ENCODE peak calls at places on chromosomes 11 and 22, in eight cellular contexts. One of them, this sample, is unnamed.

GRCh38 chr11:95577716-95578460 is 211.7 kb downstream of the FAM76B start:
- DNase-seq in NCI-H460: no peak
- DNase-seq in activated effector memory CD4-positive, alpha-beta T cell treated with Interleukin-2 at 50 U/mL for 16 hours: no peak
- DNase-seq in amniotic stem cell: peak
- DNase-seq in NT2/D1: no peak
- DNase-seq in SK-N-SH: no peak
- DNase-seq in SJSA1: no peak
- DNase-seq in activated CD8-positive, alpha-beta memory T cell treated with anti-CD3 and anti-CD28 coated beads for 1 hour: no peak
- DNase-seq in this sample: no peak

GRCh38 chr11:130415719-130416536 is 12.5 kb downstream of the ADAMTS8 start:
- DNase-seq in NCI-H460: no peak
- DNase-seq in activated effector memory CD4-positive, alpha-beta T cell treated with Interleukin-2 at 50 U/mL for 16 hours: no peak
- DNase-seq in amniotic stem cell: no peak
- DNase-seq in NT2/D1: no peak
- DNase-seq in SK-N-SH: no peak
- DNase-seq in SJSA1: no peak
- DNase-seq in activated CD8-positive, alpha-beta memory T cell treated with anti-CD3 and anti-CD28 coated beads for 1 hour: no peak
- DNase-seq in this sample: no peak

GRCh38 chr22:26585104-26585790 is 4.7 kb downstream of the TPST2 start:
- DNase-seq in NCI-H460: no peak
- DNase-seq in activated effector memory CD4-positive, alpha-beta T cell treated with Interleukin-2 at 50 U/mL for 16 hours: no peak
- DNase-seq in amniotic stem cell: peak
- DNase-seq in NT2/D1: no peak
- DNase-seq in SK-N-SH: peak
- DNase-seq in SJSA1: peak
- DNase-seq in activated CD8-positive, alpha-beta memory T cell treated with anti-CD3 and anti-CD28 coated beads for 1 hour: no peak
- DNase-seq in this sample: no peak

GRCh38 chr11:1514349-1515061 is 27.9 kb upstream of the MOB2 start:
- DNase-seq in NCI-H460: no peak
- DNase-seq in activated effector memory CD4-positive, alpha-beta T cell treated with Interleukin-2 at 50 U/mL for 16 hours: no peak
- DNase-seq in amniotic stem cell: no peak
- DNase-seq in NT2/D1: no peak
- DNase-seq in SK-N-SH: peak
- DNase-seq in SJSA1: no peak
- DNase-seq in activated CD8-positive, alpha-beta memory T cell treated with anti-CD3 and anti-CD28 coated beads for 1 hour: no peak
- DNase-seq in this sample: no peak

GRCh38 chr22:22959147-22959827 is 71.7 kb downstream of the IGLL5 start:
- DNase-seq in NCI-H460: peak
- DNase-seq in activated effector memory CD4-positive, alpha-beta T cell treated with Interleukin-2 at 50 U/mL for 16 hours: peak
- DNase-seq in amniotic stem cell: peak
- DNase-seq in NT2/D1: peak
- DNase-seq in SK-N-SH: peak
- DNase-seq in SJSA1: peak
- DNase-seq in activated CD8-positive, alpha-beta memory T cell treated with anti-CD3 and anti-CD28 coated beads for 1 hour: peak
- DNase-seq in this sample: peak

GRCh38 chr22:37267128-37267587 is 15.2 kb upstream of the CYTH4 start:
- DNase-seq in NCI-H460: peak
- DNase-seq in activated effector memory CD4-positive, alpha-beta T cell treated with Interleukin-2 at 50 U/mL for 16 hours: peak
- DNase-seq in amniotic stem cell: no peak
- DNase-seq in NT2/D1: no peak
- DNase-seq in SK-N-SH: peak
- DNase-seq in SJSA1: peak
- DNase-seq in activated CD8-positive, alpha-beta memory T cell treated with anti-CD3 and anti-CD28 coated beads for 1 hour: no peak
- DNase-seq in this sample: peak

GRCh38 chr11:70620510-70621184 is 222.3 kb downstream of the CTTN start:
- DNase-seq in NCI-H460: no peak
- DNase-seq in activated effector memory CD4-positive, alpha-beta T cell treated with Interleukin-2 at 50 U/mL for 16 hours: no peak
- DNase-seq in amniotic stem cell: no peak
- DNase-seq in NT2/D1: no peak
- DNase-seq in SK-N-SH: no peak
- DNase-seq in SJSA1: no peak
- DNase-seq in activated CD8-positive, alpha-beta memory T cell treated with anti-CD3 and anti-CD28 coated beads for 1 hour: no peak
- DNase-seq in this sample: no peak

GRCh38 chr22:37457093-37457893 is 28.9 kb downstream of the MFNG start:
- DNase-seq in NCI-H460: peak
- DNase-seq in activated effector memory CD4-positive, alpha-beta T cell treated with Interleukin-2 at 50 U/mL for 16 hours: peak
- DNase-seq in amniotic stem cell: no peak
- DNase-seq in NT2/D1: peak
- DNase-seq in SK-N-SH: peak
- DNase-seq in SJSA1: peak
- DNase-seq in activated CD8-positive, alpha-beta memory T cell treated with anti-CD3 and anti-CD28 coated beads for 1 hour: peak
- DNase-seq in this sample: peak

GRCh38 chr11:11035331-11035730 is 177.5 kb upstream of the ZBED5 start:
- DNase-seq in NCI-H460: no peak
- DNase-seq in activated effector memory CD4-positive, alpha-beta T cell treated with Interleukin-2 at 50 U/mL for 16 hours: no peak
- DNase-seq in amniotic stem cell: no peak
- DNase-seq in NT2/D1: no peak
- DNase-seq in SK-N-SH: no peak
- DNase-seq in SJSA1: no peak
- DNase-seq in activated CD8-positive, alpha-beta memory T cell treated with anti-CD3 and anti-CD28 coated beads for 1 hour: no peak
- DNase-seq in this sample: no peak

GRCh38 chr11:31865606-31866300 is 54.6 kb upstream of the PAX6 start:
- DNase-seq in NCI-H460: no peak
- DNase-seq in activated effector memory CD4-positive, alpha-beta T cell treated with Interleukin-2 at 50 U/mL for 16 hours: no peak
- DNase-seq in amniotic stem cell: no peak
- DNase-seq in NT2/D1: no peak
- DNase-seq in SK-N-SH: no peak
- DNase-seq in SJSA1: no peak
- DNase-seq in activated CD8-positive, alpha-beta memory T cell treated with anti-CD3 and anti-CD28 coated beads for 1 hour: no peak
- DNase-seq in this sample: no peak

GRCh38 chr11:15685311-15685710 is 570.6 kb downstream of the INSC start:
- DNase-seq in NCI-H460: no peak
- DNase-seq in activated effector memory CD4-positive, alpha-beta T cell treated with Interleukin-2 at 50 U/mL for 16 hours: no peak
- DNase-seq in amniotic stem cell: no peak
- DNase-seq in NT2/D1: no peak
- DNase-seq in SK-N-SH: peak
- DNase-seq in SJSA1: peak
- DNase-seq in activated CD8-positive, alpha-beta memory T cell treated with anti-CD3 and anti-CD28 coated beads for 1 hour: no peak
- DNase-seq in this sample: no peak

GRCh38 chr11:3095712-3096361 is 38.6 kb upstream of the CARS1 start:
- DNase-seq in NCI-H460: no peak
- DNase-seq in activated effector memory CD4-positive, alpha-beta T cell treated with Interleukin-2 at 50 U/mL for 16 hours: no peak
- DNase-seq in amniotic stem cell: peak
- DNase-seq in NT2/D1: peak
- DNase-seq in SK-N-SH: no peak
- DNase-seq in SJSA1: peak
- DNase-seq in activated CD8-positive, alpha-beta memory T cell treated with anti-CD3 and anti-CD28 coated beads for 1 hour: no peak
- DNase-seq in this sample: no peak

GRCh38 chr11:32550207-32550606 is 33.4 kb upstream of the EIF3M start:
- DNase-seq in NCI-H460: no peak
- DNase-seq in activated effector memory CD4-positive, alpha-beta T cell treated with Interleukin-2 at 50 U/mL for 16 hours: no peak
- DNase-seq in amniotic stem cell: no peak
- DNase-seq in NT2/D1: no peak
- DNase-seq in SK-N-SH: no peak
- DNase-seq in SJSA1: no peak
- DNase-seq in activated CD8-positive, alpha-beta memory T cell treated with anti-CD3 and anti-CD28 coated beads for 1 hour: no peak
- DNase-seq in this sample: no peak

GRCh38 chr11:64810891-64811272 is 531 bp upstream of the MEN1 start:
- DNase-seq in NCI-H460: no peak
- DNase-seq in activated effector memory CD4-positive, alpha-beta T cell treated with Interleukin-2 at 50 U/mL for 16 hours: no peak
- DNase-seq in amniotic stem cell: no peak
- DNase-seq in NT2/D1: no peak
- DNase-seq in SK-N-SH: no peak
- DNase-seq in SJSA1: no peak
- DNase-seq in activated CD8-positive, alpha-beta memory T cell treated with anti-CD3 and anti-CD28 coated beads for 1 hour: no peak
- DNase-seq in this sample: no peak

GRCh38 chr22:37735054-37735453 is 38.2 kb downstream of the TRIOBP start:
- DNase-seq in NCI-H460: no peak
- DNase-seq in activated effector memory CD4-positive, alpha-beta T cell treated with Interleukin-2 at 50 U/mL for 16 hours: no peak
- DNase-seq in amniotic stem cell: no peak
- DNase-seq in NT2/D1: no peak
- DNase-seq in SK-N-SH: peak
- DNase-seq in SJSA1: peak
- DNase-seq in activated CD8-positive, alpha-beta memory T cell treated with anti-CD3 and anti-CD28 coated beads for 1 hour: no peak
- DNase-seq in this sample: no peak

GRCh38 chr22:45450931-45451651 is 37.6 kb downstream of the RIBC2 start:
- DNase-seq in NCI-H460: no peak
- DNase-seq in activated effector memory CD4-positive, alpha-beta T cell treated with Interleukin-2 at 50 U/mL for 16 hours: no peak
- DNase-seq in amniotic stem cell: peak
- DNase-seq in NT2/D1: no peak
- DNase-seq in SK-N-SH: no peak
- DNase-seq in SJSA1: no peak
- DNase-seq in activated CD8-positive, alpha-beta memory T cell treated with anti-CD3 and anti-CD28 coated beads for 1 hour: no peak
- DNase-seq in this sample: no peak

GRCh38 chr11:7430496-7430895 is 54.8 kb upstream of the OLFML1 start:
- DNase-seq in NCI-H460: no peak
- DNase-seq in activated effector memory CD4-positive, alpha-beta T cell treated with Interleukin-2 at 50 U/mL for 16 hours: no peak
- DNase-seq in amniotic stem cell: no peak
- DNase-seq in NT2/D1: no peak
- DNase-seq in SK-N-SH: no peak
- DNase-seq in SJSA1: no peak
- DNase-seq in activated CD8-positive, alpha-beta memory T cell treated with anti-CD3 and anti-CD28 coated beads for 1 hour: no peak
- DNase-seq in this sample: no peak

GRCh38 chr11:5550440-5551095 is 2.2 kb upstream of the OR52H1 start:
- DNase-seq in NCI-H460: no peak
- DNase-seq in activated effector memory CD4-positive, alpha-beta T cell treated with Interleukin-2 at 50 U/mL for 16 hours: no peak
- DNase-seq in amniotic stem cell: peak
- DNase-seq in NT2/D1: no peak
- DNase-seq in SK-N-SH: no peak
- DNase-seq in SJSA1: no peak
- DNase-seq in activated CD8-positive, alpha-beta memory T cell treated with anti-CD3 and anti-CD28 coated beads for 1 hour: no peak
- DNase-seq in this sample: no peak

GRCh38 chr11:130070829-130071205 is 1.1 kb downstream of the APLP2 start:
- DNase-seq in NCI-H460: no peak
- DNase-seq in activated effector memory CD4-positive, alpha-beta T cell treated with Interleukin-2 at 50 U/mL for 16 hours: no peak
- DNase-seq in amniotic stem cell: no peak
- DNase-seq in NT2/D1: no peak
- DNase-seq in SK-N-SH: no peak
- DNase-seq in SJSA1: no peak
- DNase-seq in activated CD8-positive, alpha-beta memory T cell treated with anti-CD3 and anti-CD28 coated beads for 1 hour: no peak
- DNase-seq in this sample: no peak

GRCh38 chr11:66420671-66421476 is at the start of gene NPAS4:
- DNase-seq in NCI-H460: no peak
- DNase-seq in activated effector memory CD4-positive, alpha-beta T cell treated with Interleukin-2 at 50 U/mL for 16 hours: no peak
- DNase-seq in amniotic stem cell: no peak
- DNase-seq in NT2/D1: no peak
- DNase-seq in SK-N-SH: peak
- DNase-seq in SJSA1: no peak
- DNase-seq in activated CD8-positive, alpha-beta memory T cell treated with anti-CD3 and anti-CD28 coated beads for 1 hour: no peak
- DNase-seq in this sample: no peak

GRCh38 chr11:4491878-4492606 is 9.6 kb downstream of the OR52K1 start:
- DNase-seq in NCI-H460: no peak
- DNase-seq in activated effector memory CD4-positive, alpha-beta T cell treated with Interleukin-2 at 50 U/mL for 16 hours: no peak
- DNase-seq in amniotic stem cell: no peak
- DNase-seq in NT2/D1: no peak
- DNase-seq in SK-N-SH: no peak
- DNase-seq in SJSA1: no peak
- DNase-seq in activated CD8-positive, alpha-beta memory T cell treated with anti-CD3 and anti-CD28 coated beads for 1 hour: no peak
- DNase-seq in this sample: no peak

GRCh38 chr11:111996129-111996528 is 29.1 kb upstream of the DLAT start:
- DNase-seq in NCI-H460: no peak
- DNase-seq in activated effector memory CD4-positive, alpha-beta T cell treated with Interleukin-2 at 50 U/mL for 16 hours: no peak
- DNase-seq in amniotic stem cell: no peak
- DNase-seq in NT2/D1: no peak
- DNase-seq in SK-N-SH: no peak
- DNase-seq in SJSA1: no peak
- DNase-seq in activated CD8-positive, alpha-beta memory T cell treated with anti-CD3 and anti-CD28 coated beads for 1 hour: no peak
- DNase-seq in this sample: no peak

GRCh38 chr11:111918390-111919256 is at the start of gene C11orf52:
- DNase-seq in NCI-H460: no peak
- DNase-seq in activated effector memory CD4-positive, alpha-beta T cell treated with Interleukin-2 at 50 U/mL for 16 hours: no peak
- DNase-seq in amniotic stem cell: no peak
- DNase-seq in NT2/D1: no peak
- DNase-seq in SK-N-SH: no peak
- DNase-seq in SJSA1: no peak
- DNase-seq in activated CD8-positive, alpha-beta memory T cell treated with anti-CD3 and anti-CD28 coated beads for 1 hour: no peak
- DNase-seq in this sample: no peak

GRCh38 chr11:12706531-12707499 is 32.6 kb downstream of the TEAD1 start:
- DNase-seq in NCI-H460: no peak
- DNase-seq in activated effector memory CD4-positive, alpha-beta T cell treated with Interleukin-2 at 50 U/mL for 16 hours: no peak
- DNase-seq in amniotic stem cell: no peak
- DNase-seq in NT2/D1: no peak
- DNase-seq in SK-N-SH: no peak
- DNase-seq in SJSA1: peak
- DNase-seq in activated CD8-positive, alpha-beta memory T cell treated with anti-CD3 and anti-CD28 coated beads for 1 hour: no peak
- DNase-seq in this sample: no peak

GRCh38 chr11:94638902-94639373 is 71.8 kb downstream of the PIWIL4 start:
- DNase-seq in NCI-H460: no peak
- DNase-seq in activated effector memory CD4-positive, alpha-beta T cell treated with Interleukin-2 at 50 U/mL for 16 hours: no peak
- DNase-seq in amniotic stem cell: no peak
- DNase-seq in NT2/D1: no peak
- DNase-seq in SK-N-SH: no peak
- DNase-seq in SJSA1: no peak
- DNase-seq in activated CD8-positive, alpha-beta memory T cell treated with anti-CD3 and anti-CD28 coated beads for 1 hour: no peak
- DNase-seq in this sample: no peak

GRCh38 chr11:7651140-7651551 is 22.2 kb downstream of the CYB5R2 start:
- DNase-seq in NCI-H460: no peak
- DNase-seq in activated effector memory CD4-positive, alpha-beta T cell treated with Interleukin-2 at 50 U/mL for 16 hours: no peak
- DNase-seq in amniotic stem cell: no peak
- DNase-seq in NT2/D1: no peak
- DNase-seq in SK-N-SH: no peak
- DNase-seq in SJSA1: no peak
- DNase-seq in activated CD8-positive, alpha-beta memory T cell treated with anti-CD3 and anti-CD28 coated beads for 1 hour: no peak
- DNase-seq in this sample: no peak

GRCh38 chr11:62905927-62906531 is 15.1 kb downstream of the CHRM1 start:
- DNase-seq in NCI-H460: peak
- DNase-seq in activated effector memory CD4-positive, alpha-beta T cell treated with Interleukin-2 at 50 U/mL for 16 hours: peak
- DNase-seq in amniotic stem cell: no peak
- DNase-seq in NT2/D1: peak
- DNase-seq in SK-N-SH: peak
- DNase-seq in SJSA1: peak
- DNase-seq in activated CD8-positive, alpha-beta memory T cell treated with anti-CD3 and anti-CD28 coated beads for 1 hour: peak
- DNase-seq in this sample: peak

GRCh38 chr11:20589796-20590195 is 9.6 kb upstream of the SLC6A5 start:
- DNase-seq in NCI-H460: no peak
- DNase-seq in activated effector memory CD4-positive, alpha-beta T cell treated with Interleukin-2 at 50 U/mL for 16 hours: no peak
- DNase-seq in amniotic stem cell: no peak
- DNase-seq in NT2/D1: no peak
- DNase-seq in SK-N-SH: no peak
- DNase-seq in SJSA1: no peak
- DNase-seq in activated CD8-positive, alpha-beta memory T cell treated with anti-CD3 and anti-CD28 coated beads for 1 hour: no peak
- DNase-seq in this sample: no peak

GRCh38 chr22:46846154-46846831 is 83.8 kb downstream of the TBC1D22A start:
- DNase-seq in NCI-H460: no peak
- DNase-seq in activated effector memory CD4-positive, alpha-beta T cell treated with Interleukin-2 at 50 U/mL for 16 hours: no peak
- DNase-seq in amniotic stem cell: no peak
- DNase-seq in NT2/D1: no peak
- DNase-seq in SK-N-SH: no peak
- DNase-seq in SJSA1: no peak
- DNase-seq in activated CD8-positive, alpha-beta memory T cell treated with anti-CD3 and anti-CD28 coated beads for 1 hour: no peak
- DNase-seq in this sample: no peak

GRCh38 chr11:2298131-2298794 is 3.5 kb downstream of the C11orf21 start:
- DNase-seq in NCI-H460: no peak
- DNase-seq in activated effector memory CD4-positive, alpha-beta T cell treated with Interleukin-2 at 50 U/mL for 16 hours: no peak
- DNase-seq in amniotic stem cell: no peak
- DNase-seq in NT2/D1: no peak
- DNase-seq in SK-N-SH: no peak
- DNase-seq in SJSA1: peak
- DNase-seq in activated CD8-positive, alpha-beta memory T cell treated with anti-CD3 and anti-CD28 coated beads for 1 hour: no peak
- DNase-seq in this sample: no peak

GRCh38 chr11:57778318-57779037 is 16.9 kb downstream of the CTNND1 start:
- DNase-seq in NCI-H460: peak
- DNase-seq in activated effector memory CD4-positive, alpha-beta T cell treated with Interleukin-2 at 50 U/mL for 16 hours: no peak
- DNase-seq in amniotic stem cell: peak
- DNase-seq in NT2/D1: peak
- DNase-seq in SK-N-SH: peak
- DNase-seq in SJSA1: peak
- DNase-seq in activated CD8-positive, alpha-beta memory T cell treated with anti-CD3 and anti-CD28 coated beads for 1 hour: no peak
- DNase-seq in this sample: no peak

GRCh38 chr11:68935516-68936357 is 32.0 kb downstream of the IGHMBP2 start:
- DNase-seq in NCI-H460: no peak
- DNase-seq in activated effector memory CD4-positive, alpha-beta T cell treated with Interleukin-2 at 50 U/mL for 16 hours: no peak
- DNase-seq in amniotic stem cell: no peak
- DNase-seq in NT2/D1: no peak
- DNase-seq in SK-N-SH: no peak
- DNase-seq in SJSA1: no peak
- DNase-seq in activated CD8-positive, alpha-beta memory T cell treated with anti-CD3 and anti-CD28 coated beads for 1 hour: no peak
- DNase-seq in this sample: no peak

GRCh38 chr11:78423241-78423640 is 5.6 kb upstream of the GAB2 start:
- DNase-seq in NCI-H460: no peak
- DNase-seq in activated effector memory CD4-positive, alpha-beta T cell treated with Interleukin-2 at 50 U/mL for 16 hours: no peak
- DNase-seq in amniotic stem cell: no peak
- DNase-seq in NT2/D1: no peak
- DNase-seq in SK-N-SH: no peak
- DNase-seq in SJSA1: no peak
- DNase-seq in activated CD8-positive, alpha-beta memory T cell treated with anti-CD3 and anti-CD28 coated beads for 1 hour: no peak
- DNase-seq in this sample: no peak

GRCh38 chr11:45933131-45933821 is 10.8 kb downstream of the LARGE2 start:
- DNase-seq in NCI-H460: no peak
- DNase-seq in activated effector memory CD4-positive, alpha-beta T cell treated with Interleukin-2 at 50 U/mL for 16 hours: no peak
- DNase-seq in amniotic stem cell: no peak
- DNase-seq in NT2/D1: no peak
- DNase-seq in SK-N-SH: no peak
- DNase-seq in SJSA1: no peak
- DNase-seq in activated CD8-positive, alpha-beta memory T cell treated with anti-CD3 and anti-CD28 coated beads for 1 hour: no peak
- DNase-seq in this sample: no peak

This sample was measured in activated CD4-positive, alpha-beta T cell treated with anti-CD3 and anti-CD28 coated beads, Interleukin-2, amount 50 U/mL, for 24 hours.